ENCODE peak calls at places on chromosomes 1 and 21, in five cellular contexts. K is CD8-positive, alpha-beta T cell; I is activated gamma-delta T cell; O is HuH-7.5; P is stimulated activated CD8-positive, alpha-beta memory T cell treated with anti-CD3 and anti-CD28 coated beads, Interleukin-7, amount 100 ng/mL, for 48 hours. G is an unnamed sample.

GRCh38 chr21:32437729-32438128 is 25.2 kb downstream of the EVA1C start:
- DNase-seq in P (no peak), K (no peak), I (no peak), O (no peak), G (no peak)

GRCh38 chr1:216749219-216749618 is 26.0 kb upstream of the ESRRG start:
- DNase-seq in I (no peak), O (no peak), P (no peak), K (no peak), G (no peak)

GRCh38 chr1:160007577-160008200 is 24.1 kb downstream of the PIGM start:
- DNase-seq in P (no peak), K (no peak), I (no peak), O (no peak), G (no peak)

GRCh38 chr1:244835276-244836134 is at the start of gene COX20:
- DNase-seq in P (peak), O (no peak), I (peak), K (peak), G (peak)

GRCh38 chr1:154219511-154219910 is 1.2 kb upstream of the UBAP2L start:
- DNase-seq in K (no peak), O (no peak), I (no peak), P (no peak), G (no peak)

GRCh38 chr1:230332429-230333088 is 93.6 kb downstream of the PGBD5 start:
- DNase-seq in O (no peak), I (no peak), P (no peak), K (no peak), G (no peak)

GRCh38 chr1:27057389-27057788 is 44.7 kb upstream of the TENT5B start:
- DNase-seq in P (no peak), O (no peak), I (no peak), K (no peak), G (no peak)

GRCh38 chr1:212485895-212486590 is 53.3 kb downstream of the NENF start:
- DNase-seq in O (peak), I (no peak), P (no peak), K (no peak), G (no peak)

GRCh38 chr1:13487143-13487868 is 26.5 kb downstream of the LRRC38 start:
- DNase-seq in I (no peak), P (no peak), K (no peak), O (no peak), G (no peak)

GRCh38 chr21:43021191-43021590 is 46.8 kb downstream of the PKNOX1 start:
- DNase-seq in O (no peak), P (no peak), K (no peak), I (no peak), G (no peak)

GRCh38 chr1:171389176-171389575 is 75.2 kb downstream of the FMO4 start:
- DNase-seq in I (no peak), K (no peak), O (no peak), P (no peak), G (no peak)

GRCh38 chr1:239795289-239795688 is 296.4 kb upstream of the FMN2 start:
- DNase-seq in K (no peak), O (no peak), I (no peak), P (no peak), G (no peak)

GRCh38 chr1:181595234-181595633 is 111.9 kb downstream of the CACNA1E start:
- DNase-seq in K (no peak), I (no peak), O (no peak), P (no peak), G (no peak)

GRCh38 chr1:65208577-65208976 is 60.6 kb downstream of the AK4 start:
- DNase-seq in K (no peak), I (no peak), P (no peak), O (no peak), G (no peak)

GRCh38 chr1:201126832-201127754 is at the start of gene ASCL5:
- DNase-seq in P (no peak), O (peak), I (no peak), K (no peak), G (no peak)

GRCh38 chr1:1603671-1604373 is 3.9 kb upstream of the FNDC10 start:
- DNase-seq in K (no peak), O (no peak), I (no peak), P (no peak), G (no peak)

GRCh38 chr1:4659247-4659646 is 4.8 kb downstream of the AJAP1 start:
- DNase-seq in I (no peak), P (no peak), K (no peak), O (no peak), G (no peak)

GRCh38 chr1:10033359-10033845 is 644 bp downstream of the UBE4B start:
- DNase-seq in K (peak), P (no peak), I (no peak), O (no peak), G (no peak)

GRCh38 chr1:223077434-223077833 is 65.6 kb downstream of the TLR5 start:
- DNase-seq in O (no peak), I (no peak), P (no peak), K (no peak), G (no peak)

GRCh38 chr1:3508757-3509415 is 54.4 kb downstream of the ARHGEF16 start:
- DNase-seq in O (no peak), P (no peak), I (no peak), K (no peak), G (no peak)

GRCh38 chr21:41960386-41960785 is 6.6 kb upstream of the C2CD2 start:
- DNase-seq in P (no peak), I (no peak), K (no peak), O (no peak), G (no peak)

G was measured in activated T-helper 2 cell treated with anti-CD3 and anti-CD28 coated beads, Interferon-gamma antibody, Interleukin-2, Interleukin-4, amounts not matched to agents 10 μg/mL and 5 μg/mL and 100 μg/mL, durations not matched to agents 14 hours and 24 hours and 36 hours.